ENCODE peak calls at places on chromosome 10, in nine cellular contexts. One of them, this sample, is unnamed.

GRCh38 chr10:38070501-38070900 is 23.6 kb upstream of the ZNF37A start:
- DNase-seq in glutamatergic neuron: no peak
- DNase-seq in H9: no peak
- DNase-seq in neural crest cell: no peak
- DNase-seq in OCI-LY7: no peak
- DNase-seq in astrocyte of the spinal cord: no peak
- DNase-seq in dorsolateral prefrontal cortex: no peak
- DNase-seq in osteocyte: no peak
- DNase-seq in heart left ventricle: no peak
- DNase-seq in this sample: no peak

GRCh38 chr10:4283841-4284610 is 499.0 kb upstream of the KLF6 start:
- DNase-seq in H9: no peak
- DNase-seq in astrocyte of the spinal cord: peak
- DNase-seq in neural crest cell: no peak
- DNase-seq in heart left ventricle: peak
- DNase-seq in dorsolateral prefrontal cortex: no peak
- DNase-seq in osteocyte: no peak
- DNase-seq in OCI-LY7: no peak
- DNase-seq in glutamatergic neuron: no peak
- DNase-seq in this sample: no peak

GRCh38 chr10:93947524-93947923 is 46.2 kb upstream of the PLCE1 start:
- DNase-seq in H9: no peak
- DNase-seq in glutamatergic neuron: no peak
- DNase-seq in astrocyte of the spinal cord: peak
- DNase-seq in osteocyte: no peak
- DNase-seq in neural crest cell: no peak
- DNase-seq in OCI-LY7: no peak
- DNase-seq in heart left ventricle: no peak
- DNase-seq in dorsolateral prefrontal cortex: no peak
- DNase-seq in this sample: no peak

GRCh38 chr10:70650104-70650503 is 22.2 kb upstream of the ADAMTS14 start:
- DNase-seq in astrocyte of the spinal cord: no peak
- DNase-seq in H9: no peak
- DNase-seq in osteocyte: no peak
- DNase-seq in OCI-LY7: no peak
- DNase-seq in heart left ventricle: no peak
- DNase-seq in glutamatergic neuron: no peak
- DNase-seq in neural crest cell: no peak
- DNase-seq in dorsolateral prefrontal cortex: no peak
- DNase-seq in this sample: no peak

GRCh38 chr10:84018826-84019225 is 120.5 kb upstream of the GHITM start:
- DNase-seq in glutamatergic neuron: no peak
- DNase-seq in osteocyte: no peak
- DNase-seq in H9: no peak
- DNase-seq in astrocyte of the spinal cord: no peak
- DNase-seq in heart left ventricle: no peak
- DNase-seq in dorsolateral prefrontal cortex: no peak
- DNase-seq in OCI-LY7: no peak
- DNase-seq in neural crest cell: no peak
- DNase-seq in this sample: no peak

GRCh38 chr10:58742141-58742540 is 229.5 kb downstream of the BICC1 start:
- DNase-seq in H9: no peak
- DNase-seq in OCI-LY7: no peak
- DNase-seq in glutamatergic neuron: no peak
- DNase-seq in dorsolateral prefrontal cortex: no peak
- DNase-seq in osteocyte: no peak
- DNase-seq in neural crest cell: no peak
- DNase-seq in astrocyte of the spinal cord: no peak
- DNase-seq in heart left ventricle: no peak
- DNase-seq in this sample: no peak

GRCh38 chr10:96257944-96258343 is 13.4 kb downstream of the BLNK start:
- DNase-seq in glutamatergic neuron: no peak
- DNase-seq in osteocyte: peak
- DNase-seq in OCI-LY7: no peak
- DNase-seq in H9: no peak
- DNase-seq in astrocyte of the spinal cord: no peak
- DNase-seq in heart left ventricle: peak
- DNase-seq in dorsolateral prefrontal cortex: no peak
- DNase-seq in neural crest cell: no peak
- DNase-seq in this sample: no peak

GRCh38 chr10:122646511-122647382 is 52.9 kb downstream of the C10orf120 start:
- DNase-seq in astrocyte of the spinal cord: no peak
- DNase-seq in OCI-LY7: no peak
- DNase-seq in dorsolateral prefrontal cortex: no peak
- DNase-seq in H9: no peak
- DNase-seq in osteocyte: peak
- DNase-seq in glutamatergic neuron: no peak
- DNase-seq in heart left ventricle: no peak
- DNase-seq in neural crest cell: no peak
- DNase-seq in this sample: no peak

GRCh38 chr10:28111712-28112111 is 112.8 kb upstream of the ODAD2 start:
- DNase-seq in heart left ventricle: no peak
- DNase-seq in glutamatergic neuron: no peak
- DNase-seq in neural crest cell: no peak
- DNase-seq in H9: no peak
- DNase-seq in osteocyte: no peak
- DNase-seq in OCI-LY7: no peak
- DNase-seq in dorsolateral prefrontal cortex: no peak
- DNase-seq in astrocyte of the spinal cord: peak
- DNase-seq in this sample: no peak

GRCh38 chr10:121444515-121444914 is 153.7 kb downstream of the FGFR2 start:
- DNase-seq in glutamatergic neuron: no peak
- DNase-seq in osteocyte: no peak
- DNase-seq in neural crest cell: no peak
- DNase-seq in astrocyte of the spinal cord: no peak
- DNase-seq in H9: no peak
- DNase-seq in heart left ventricle: no peak
- DNase-seq in OCI-LY7: no peak
- DNase-seq in dorsolateral prefrontal cortex: no peak
- DNase-seq in this sample: no peak

GRCh38 chr10:63057509-63057908 is 75.6 kb upstream of the NRBF2 start:
- DNase-seq in H9: peak
- DNase-seq in glutamatergic neuron: no peak
- DNase-seq in neural crest cell: no peak
- DNase-seq in OCI-LY7: no peak
- DNase-seq in astrocyte of the spinal cord: no peak
- DNase-seq in osteocyte: no peak
- DNase-seq in dorsolateral prefrontal cortex: no peak
- DNase-seq in heart left ventricle: no peak
- DNase-seq in this sample: no peak

GRCh38 chr10:132765435-132765834 is 20.5 kb downstream of the NKX6-2 start:
- DNase-seq in dorsolateral prefrontal cortex: no peak
- DNase-seq in H9: no peak
- DNase-seq in glutamatergic neuron: no peak
- DNase-seq in neural crest cell: no peak
- DNase-seq in astrocyte of the spinal cord: no peak
- DNase-seq in heart left ventricle: no peak
- DNase-seq in osteocyte: no peak
- DNase-seq in OCI-LY7: no peak
- DNase-seq in this sample: no peak

GRCh38 chr10:89296227-89296648 is 5.6 kb upstream of the IFIT2 start:
- DNase-seq in heart left ventricle: no peak
- DNase-seq in astrocyte of the spinal cord: no peak
- DNase-seq in dorsolateral prefrontal cortex: no peak
- DNase-seq in neural crest cell: no peak
- DNase-seq in osteocyte: no peak
- DNase-seq in H9: no peak
- DNase-seq in glutamatergic neuron: no peak
- DNase-seq in OCI-LY7: peak
- DNase-seq in this sample: no peak

GRCh38 chr10:80855348-80855971 is 317.8 kb downstream of the SH2D4B start:
- DNase-seq in heart left ventricle: no peak
- DNase-seq in osteocyte: no peak
- DNase-seq in astrocyte of the spinal cord: no peak
- DNase-seq in H9: peak
- DNase-seq in neural crest cell: peak
- DNase-seq in OCI-LY7: peak
- DNase-seq in dorsolateral prefrontal cortex: no peak
- DNase-seq in glutamatergic neuron: peak
- DNase-seq in this sample: peak

GRCh38 chr10:61065010-61065409 is 121.0 kb upstream of the RHOBTB1 start:
- DNase-seq in glutamatergic neuron: no peak
- DNase-seq in astrocyte of the spinal cord: no peak
- DNase-seq in heart left ventricle: no peak
- DNase-seq in dorsolateral prefrontal cortex: no peak
- DNase-seq in neural crest cell: no peak
- DNase-seq in osteocyte: no peak
- DNase-seq in H9: no peak
- DNase-seq in OCI-LY7: no peak
- DNase-seq in this sample: no peak

GRCh38 chr10:47361293-47361692 is 13.1 kb downstream of the RBP3 start:
- DNase-seq in OCI-LY7: peak
- DNase-seq in glutamatergic neuron: peak
- DNase-seq in dorsolateral prefrontal cortex: peak
- DNase-seq in astrocyte of the spinal cord: peak
- DNase-seq in H9: peak
- DNase-seq in osteocyte: no peak
- DNase-seq in heart left ventricle: no peak
- DNase-seq in neural crest cell: peak
- DNase-seq in this sample: peak

GRCh38 chr10:119401671-119402395 is 140.7 kb downstream of the RGS10 start:
- DNase-seq in astrocyte of the spinal cord: peak
- DNase-seq in H9: no peak
- DNase-seq in osteocyte: no peak
- DNase-seq in OCI-LY7: no peak
- DNase-seq in glutamatergic neuron: no peak
- DNase-seq in heart left ventricle: peak
- DNase-seq in dorsolateral prefrontal cortex: no peak
- DNase-seq in neural crest cell: no peak
- DNase-seq in this sample: no peak

GRCh38 chr10:66625709-66626590 is 299.9 kb upstream of the LRRTM3 start:
- DNase-seq in neural crest cell: no peak
- DNase-seq in glutamatergic neuron: no peak
- DNase-seq in OCI-LY7: no peak
- DNase-seq in heart left ventricle: no peak
- DNase-seq in astrocyte of the spinal cord: no peak
- DNase-seq in osteocyte: no peak
- DNase-seq in dorsolateral prefrontal cortex: no peak
- DNase-seq in H9: no peak
- DNase-seq in this sample: no peak

GRCh38 chr10:66622050-66622449 is 303.8 kb upstream of the LRRTM3 start:
- DNase-seq in dorsolateral prefrontal cortex: no peak
- DNase-seq in astrocyte of the spinal cord: no peak
- DNase-seq in OCI-LY7: no peak
- DNase-seq in neural crest cell: no peak
- DNase-seq in H9: no peak
- DNase-seq in osteocyte: no peak
- DNase-seq in glutamatergic neuron: no peak
- DNase-seq in heart left ventricle: no peak
- DNase-seq in this sample: no peak

GRCh38 chr10:66629976-66630375 is 295.9 kb upstream of the LRRTM3 start:
- DNase-seq in osteocyte: no peak
- DNase-seq in dorsolateral prefrontal cortex: no peak
- DNase-seq in astrocyte of the spinal cord: no peak
- DNase-seq in H9: no peak
- DNase-seq in neural crest cell: no peak
- DNase-seq in glutamatergic neuron: no peak
- DNase-seq in heart left ventricle: no peak
- DNase-seq in OCI-LY7: no peak
- DNase-seq in this sample: no peak

GRCh38 chr10:66627156-66627555 is 298.7 kb upstream of the LRRTM3 start:
- DNase-seq in osteocyte: no peak
- DNase-seq in neural crest cell: no peak
- DNase-seq in OCI-LY7: peak
- DNase-seq in H9: peak
- DNase-seq in dorsolateral prefrontal cortex: no peak
- DNase-seq in astrocyte of the spinal cord: peak
- DNase-seq in glutamatergic neuron: no peak
- DNase-seq in heart left ventricle: no peak
- DNase-seq in this sample: peak
- TF ChIP-seq CTCF in osteocyte: peak
- TF ChIP-seq CTCF in neural crest cell: peak
- TF ChIP-seq CTCF in OCI-LY7: peak
- TF ChIP-seq CTCF in H9: peak
- TF ChIP-seq CTCF in dorsolateral prefrontal cortex: no peak
- TF ChIP-seq CTCF in astrocyte of the spinal cord: peak
- TF ChIP-seq CTCF in glutamatergic neuron: no peak
- TF ChIP-seq CTCF in heart left ventricle: peak
- TF ChIP-seq CTCF in this sample: peak

GRCh38 chr10:72542396-72542815 is 83.5 kb downstream of the MICU1 start:
- DNase-seq in H9: no peak
- DNase-seq in astrocyte of the spinal cord: no peak
- DNase-seq in osteocyte: no peak
- DNase-seq in OCI-LY7: no peak
- DNase-seq in neural crest cell: no peak
- DNase-seq in dorsolateral prefrontal cortex: peak
- DNase-seq in heart left ventricle: peak
- DNase-seq in glutamatergic neuron: no peak
- DNase-seq in this sample: no peak
- TF ChIP-seq CTCF in H9: no peak
- TF ChIP-seq CTCF in astrocyte of the spinal cord: no peak
- TF ChIP-seq CTCF in osteocyte: no peak
- TF ChIP-seq CTCF in OCI-LY7: no peak
- TF ChIP-seq CTCF in neural crest cell: no peak
- TF ChIP-seq CTCF in dorsolateral prefrontal cortex: no peak
- TF ChIP-seq CTCF in heart left ventricle: no peak
- TF ChIP-seq CTCF in glutamatergic neuron: no peak
- TF ChIP-seq CTCF in this sample: no peak

DNA sequence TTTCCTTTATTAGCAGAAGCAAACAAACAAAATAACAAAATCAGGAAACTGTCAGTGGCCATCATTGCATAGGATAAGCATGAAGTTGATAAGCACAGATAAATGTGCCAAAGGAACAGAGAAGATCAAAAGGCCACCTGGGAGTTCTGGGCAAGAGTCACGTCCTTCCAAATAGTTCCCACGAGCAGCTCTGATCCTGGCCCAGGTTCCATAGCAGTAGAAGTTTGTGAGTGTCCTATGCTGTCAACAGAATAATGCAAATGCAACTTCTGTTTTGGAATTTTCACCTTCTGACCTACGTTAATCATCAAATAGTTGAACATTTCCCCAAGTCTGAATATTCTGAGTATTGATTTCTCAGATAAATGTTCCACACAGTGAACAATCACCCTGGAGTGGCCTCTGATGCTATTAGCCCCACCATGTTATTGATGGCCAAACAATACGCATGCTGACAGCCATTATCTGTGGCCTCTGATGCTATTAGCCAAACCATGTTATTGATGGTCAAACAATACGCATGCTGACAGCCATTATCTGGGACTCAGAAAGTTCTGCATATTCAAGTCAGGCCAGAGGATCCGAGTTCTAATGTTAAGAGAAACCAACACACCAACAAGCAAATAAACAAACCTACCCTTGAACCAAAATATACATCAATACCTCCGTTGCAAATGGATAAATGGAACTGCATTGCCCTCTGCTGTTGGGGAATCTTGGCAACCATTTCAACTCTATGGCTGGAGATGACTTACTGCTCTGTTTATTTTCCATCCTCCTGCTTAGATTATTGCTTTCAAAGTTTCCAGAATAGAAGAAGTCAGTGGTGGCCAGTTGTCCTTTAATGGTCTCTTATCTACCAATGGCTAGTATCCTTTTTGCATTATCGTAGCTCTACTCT is 63.3 kb downstream of the MRC1 start:
- DNase-seq in H9: no peak
- DNase-seq in glutamatergic neuron: no peak
- DNase-seq in OCI-LY7: peak
- DNase-seq in astrocyte of the spinal cord: peak
- DNase-seq in neural crest cell: no peak
- DNase-seq in dorsolateral prefrontal cortex: peak
- DNase-seq in osteocyte: no peak
- DNase-seq in heart left ventricle: no peak
- DNase-seq in this sample: no peak
- TF ChIP-seq CTCF in H9: peak
- TF ChIP-seq CTCF in glutamatergic neuron: no peak
- TF ChIP-seq CTCF in OCI-LY7: peak
- TF ChIP-seq CTCF in astrocyte of the spinal cord: peak
- TF ChIP-seq CTCF in neural crest cell: no peak
- TF ChIP-seq CTCF in dorsolateral prefrontal cortex: peak
- TF ChIP-seq CTCF in osteocyte: peak
- TF ChIP-seq CTCF in heart left ventricle: peak
- TF ChIP-seq CTCF in this sample: peak

GRCh38 chr10:794382-794956 is 105.0 kb upstream of the DIP2C start:
- DNase-seq in H9: peak
- DNase-seq in neural crest cell: no peak
- DNase-seq in heart left ventricle: no peak
- DNase-seq in astrocyte of the spinal cord: peak
- DNase-seq in glutamatergic neuron: no peak
- DNase-seq in dorsolateral prefrontal cortex: no peak
- DNase-seq in osteocyte: no peak
- DNase-seq in OCI-LY7: no peak
- DNase-seq in this sample: no peak
- TF ChIP-seq CTCF in H9: peak
- TF ChIP-seq CTCF in neural crest cell: peak
- TF ChIP-seq CTCF in heart left ventricle: peak
- TF ChIP-seq CTCF in astrocyte of the spinal cord: peak
- TF ChIP-seq CTCF in glutamatergic neuron: no peak
- TF ChIP-seq CTCF in dorsolateral prefrontal cortex: no peak
- TF ChIP-seq CTCF in osteocyte: peak
- TF ChIP-seq CTCF in OCI-LY7: peak
- TF ChIP-seq CTCF in this sample: no peak